ENCODE peak calls at places on chromosomes 13 and 19, in seven cellular contexts. G is globus pallidus; V is NCI-H748 treated with DMSO at 0.1 percent for 48 hours; U is activated naive CD4-positive, alpha-beta T cell treated with anti-CD3 and anti-CD28 coated beads, Interleukin-2, amount 10 ng/mL, durations not matched to agents 7 days and 5 days; M is esophagus squamous epithelium; Q is amygdala; O is stimulated activated CD4-positive, alpha-beta T cell treated with anti-CD3 and anti-CD28 coated beads, Interleukin-1b, Interleukin-23, amount 100 ng/mL, for 24 hours. T is an unnamed sample.

GRCh38 chr19:5128251-5128931 is 159.5 kb downstream of the KDM4B start:
- DNase-seq in G (no peak), V (no peak), U (no peak), M (no peak), Q (no peak), O (no peak), T (no peak)

GRCh38 chr19:42281175-42282035 is 12.4 kb downstream of the CIC start:
- DNase-seq in G (peak), V (peak), U (peak), M (no peak), Q (peak), O (no peak), T (no peak)

GRCh38 chr13:41064493-41064892 is 3.2 kb downstream of the WBP4 start:
- DNase-seq in G (no peak), V (no peak), U (no peak), M (no peak), Q (no peak), O (no peak), T (no peak)

GRCh38 chr19:35845215-35846037 is 6.9 kb downstream of the NPHS1 start:
- DNase-seq in G (no peak), V (peak), U (peak), M (no peak), Q (no peak), O (no peak), T (no peak)

GRCh38 chr13:110306960-110307696 is at the start of the genes COL4A1 and COL4A2:
- DNase-seq in G (no peak), V (no peak), U (no peak), M (no peak), Q (no peak), O (no peak), T (no peak)

GRCh38 chr13:80577951-80578670 is 237.2 kb upstream of the SPRY2 start:
- DNase-seq in G (no peak), V (no peak), U (no peak), M (no peak), Q (no peak), O (no peak), T (no peak)

GRCh38 chr13:111206148-111206547 is 91.0 kb downstream of the ARHGEF7 start:
- DNase-seq in G (no peak), V (no peak), U (no peak), M (no peak), Q (no peak), O (no peak), T (no peak)

GRCh38 chr13:50306096-50306495 is 290.9 kb downstream of the KCNRG start:
- DNase-seq in G (no peak), V (no peak), U (no peak), M (no peak), Q (no peak), O (no peak), T (no peak)

GRCh38 chr13:75129331-75129730 is 352.6 kb downstream of the TBC1D4 start:
- DNase-seq in G (no peak), V (no peak), U (no peak), M (no peak), Q (no peak), O (no peak), T (no peak)

GRCh38 chr13:51733656-51734334 is 70.2 kb downstream of the DHRS12 start:
- DNase-seq in G (no peak), V (no peak), U (no peak), M (no peak), Q (no peak), O (no peak), T (no peak)